ENCODE peak calls at places on chromosome 1, in eight cellular contexts. One of them, this sample, is unnamed.

GRCh38 chr1:17875882-17876280 is 120.7 kb downstream of the ACTL8 start:
- DNase-seq in activated CD4-positive, alpha-beta T cell treated with anti-CD3 and anti-CD28 coated beads for 48 hours: no peak
- DNase-seq in Calu3: no peak
- DNase-seq in central memory CD8-positive, alpha-beta T cell: no peak
- DNase-seq in CD8-positive, alpha-beta T cell: no peak
- DNase-seq in cardiac septum: peak; percentile 59
- DNase-seq in activated B cell treated with CpG ODN at 0.5 μM for 24 hours: no peak
- DNase-seq in effector CD4-positive, alpha-beta T cell: no peak
- DNase-seq in this sample: peak; percentile 20

GRCh38 chr1:223129229-223129851 is 13.7 kb downstream of the TLR5 start:
- DNase-seq in activated CD4-positive, alpha-beta T cell treated with anti-CD3 and anti-CD28 coated beads for 48 hours: peak; percentile 79
- DNase-seq in Calu3: peak; percentile 68
- DNase-seq in central memory CD8-positive, alpha-beta T cell: no peak
- DNase-seq in CD8-positive, alpha-beta T cell: peak; percentile 59
- DNase-seq in cardiac septum: peak; percentile 92
- DNase-seq in activated B cell treated with CpG ODN at 0.5 μM for 24 hours: peak; percentile 73
- DNase-seq in effector CD4-positive, alpha-beta T cell: peak; percentile 53
- DNase-seq in this sample: peak; percentile 2

GRCh38 chr1:37890378-37891014 is 31.1 kb upstream of the MTF1 start:
- DNase-seq in activated CD4-positive, alpha-beta T cell treated with anti-CD3 and anti-CD28 coated beads for 48 hours: no peak
- DNase-seq in Calu3: peak; percentile 6
- DNase-seq in central memory CD8-positive, alpha-beta T cell: no peak
- DNase-seq in CD8-positive, alpha-beta T cell: no peak
- DNase-seq in cardiac septum: no peak
- DNase-seq in activated B cell treated with CpG ODN at 0.5 μM for 24 hours: no peak
- DNase-seq in effector CD4-positive, alpha-beta T cell: no peak
- DNase-seq in this sample: peak; percentile 65

GRCh38 chr1:51253691-51254090 is 17.6 kb downstream of the RNF11 start:
- DNase-seq in activated CD4-positive, alpha-beta T cell treated with anti-CD3 and anti-CD28 coated beads for 48 hours: no peak
- DNase-seq in Calu3: no peak
- DNase-seq in central memory CD8-positive, alpha-beta T cell: no peak
- DNase-seq in CD8-positive, alpha-beta T cell: no peak
- DNase-seq in cardiac septum: no peak
- DNase-seq in activated B cell treated with CpG ODN at 0.5 μM for 24 hours: no peak
- DNase-seq in effector CD4-positive, alpha-beta T cell: no peak
- DNase-seq in this sample: no peak

GRCh38 chr1:181038399-181038873 is 4.7 kb downstream of the MR1 start:
- DNase-seq in activated CD4-positive, alpha-beta T cell treated with anti-CD3 and anti-CD28 coated beads for 48 hours: peak; percentile 70
- DNase-seq in Calu3: peak; percentile 77
- DNase-seq in central memory CD8-positive, alpha-beta T cell: peak; percentile 55
- DNase-seq in CD8-positive, alpha-beta T cell: peak; percentile 55
- DNase-seq in cardiac septum: no peak
- DNase-seq in activated B cell treated with CpG ODN at 0.5 μM for 24 hours: peak; percentile 27
- DNase-seq in effector CD4-positive, alpha-beta T cell: peak; percentile 55
- DNase-seq in this sample: peak; percentile 67

GRCh38 chr1:208741296-208741695 is 497.1 kb upstream of the PLXNA2 start:
- DNase-seq in activated CD4-positive, alpha-beta T cell treated with anti-CD3 and anti-CD28 coated beads for 48 hours: no peak
- DNase-seq in Calu3: no peak
- DNase-seq in central memory CD8-positive, alpha-beta T cell: no peak
- DNase-seq in CD8-positive, alpha-beta T cell: no peak
- DNase-seq in cardiac septum: no peak
- DNase-seq in activated B cell treated with CpG ODN at 0.5 μM for 24 hours: no peak
- DNase-seq in effector CD4-positive, alpha-beta T cell: no peak
- DNase-seq in this sample: no peak

GRCh38 chr1:208298593-208299233 is 54.5 kb upstream of the PLXNA2 start:
- DNase-seq in activated CD4-positive, alpha-beta T cell treated with anti-CD3 and anti-CD28 coated beads for 48 hours: no peak
- DNase-seq in Calu3: no peak
- DNase-seq in central memory CD8-positive, alpha-beta T cell: no peak
- DNase-seq in CD8-positive, alpha-beta T cell: no peak
- DNase-seq in cardiac septum: no peak
- DNase-seq in activated B cell treated with CpG ODN at 0.5 μM for 24 hours: no peak
- DNase-seq in effector CD4-positive, alpha-beta T cell: no peak
- DNase-seq in this sample: no peak

GRCh38 chr1:7108251-7108650 is 323.0 kb downstream of the CAMTA1 start:
- DNase-seq in activated CD4-positive, alpha-beta T cell treated with anti-CD3 and anti-CD28 coated beads for 48 hours: no peak
- DNase-seq in Calu3: no peak
- DNase-seq in central memory CD8-positive, alpha-beta T cell: no peak
- DNase-seq in CD8-positive, alpha-beta T cell: no peak
- DNase-seq in cardiac septum: no peak
- DNase-seq in activated B cell treated with CpG ODN at 0.5 μM for 24 hours: no peak
- DNase-seq in effector CD4-positive, alpha-beta T cell: no peak
- DNase-seq in this sample: no peak

GRCh38 chr1:157111396-157112165 is 12.0 kb upstream of the ETV3L start:
- DNase-seq in activated CD4-positive, alpha-beta T cell treated with anti-CD3 and anti-CD28 coated beads for 48 hours: no peak
- DNase-seq in Calu3: no peak
- DNase-seq in central memory CD8-positive, alpha-beta T cell: no peak
- DNase-seq in CD8-positive, alpha-beta T cell: no peak
- DNase-seq in cardiac septum: peak; percentile 43
- DNase-seq in activated B cell treated with CpG ODN at 0.5 μM for 24 hours: no peak
- DNase-seq in effector CD4-positive, alpha-beta T cell: no peak
- DNase-seq in this sample: no peak

GRCh38 chr1:29312469-29313466 is 76.4 kb downstream of the PTPRU start:
- DNase-seq in activated CD4-positive, alpha-beta T cell treated with anti-CD3 and anti-CD28 coated beads for 48 hours: no peak
- DNase-seq in Calu3: no peak
- DNase-seq in central memory CD8-positive, alpha-beta T cell: no peak
- DNase-seq in CD8-positive, alpha-beta T cell: no peak
- DNase-seq in cardiac septum: no peak
- DNase-seq in activated B cell treated with CpG ODN at 0.5 μM for 24 hours: no peak
- DNase-seq in effector CD4-positive, alpha-beta T cell: no peak
- DNase-seq in this sample: no peak

GRCh38 chr1:229535226-229535625 is 23.3 kb downstream of the ABCB10 start:
- DNase-seq in activated CD4-positive, alpha-beta T cell treated with anti-CD3 and anti-CD28 coated beads for 48 hours: no peak
- DNase-seq in Calu3: no peak
- DNase-seq in central memory CD8-positive, alpha-beta T cell: no peak
- DNase-seq in CD8-positive, alpha-beta T cell: no peak
- DNase-seq in cardiac septum: no peak
- DNase-seq in activated B cell treated with CpG ODN at 0.5 μM for 24 hours: no peak
- DNase-seq in effector CD4-positive, alpha-beta T cell: no peak
- DNase-seq in this sample: no peak

This sample was measured in kidney glomerular epithelial cell.